ENCODE peak calls at places on chromosomes 4 and X, in five cellular contexts. H, G, Q, T and C are unnamed samples.

GRCh38 chrX:8034058-8034457 is 106.8 kb upstream of the PNPLA4 start:
- DNase-seq in G (no peak), H (no peak), T (no peak), Q (no peak), C (no peak)

GRCh38 chr4:15988222-15988621 is 25.2 kb upstream of the FGFBP2 start:
- DNase-seq in H (no peak), G (no peak), T (no peak), Q (no peak), C (no peak)

GRCh38 chr4:177484613-177485021 is 42.4 kb upstream of the AGA start:
- DNase-seq in T (no peak), H (peak), Q (no peak), G (no peak), C (no peak)

GRCh38 chr4:168811793-168812651 is 198.0 kb downstream of the CBR4 start:
- DNase-seq in T (no peak), G (no peak), H (peak), Q (no peak), C (no peak)

GRCh38 chr4:119656986-119657635 is 28.5 kb upstream of the PDE5A start:
- DNase-seq in G (no peak), H (peak), Q (no peak), T (no peak), C (no peak)

GRCh38 chr4:164215113-164215741 is 538.7 kb upstream of the SMIM31 start:
- DNase-seq in G (no peak), Q (no peak), T (no peak), H (no peak), C (no peak)

GRCh38 chr4:98932539-98932938 is 3.6 kb upstream of the EIF4E start:
- DNase-seq in H (peak), G (no peak), Q (no peak), T (no peak), C (no peak)

GRCh38 chr4:1859389-1859753 is 3.4 kb upstream of the LETM1 start:
- DNase-seq in Q (no peak), H (no peak), G (no peak), T (no peak), C (no peak)

GRCh38 chrX:40933132-40934078 is 151.8 kb upstream of the USP9X start:
- DNase-seq in G (peak), T (no peak), H (peak), Q (no peak), C (no peak)

GRCh38 chr4:3046149-3046548 is 28.2 kb downstream of the HTT-AS start:
- DNase-seq in Q (no peak), G (no peak), H (no peak), T (no peak), C (no peak)

GRCh38 chr4:141501931-141502330 is 134.5 kb upstream of the IL15 start:
- DNase-seq in T (no peak), G (no peak), Q (no peak), H (peak), C (no peak)

GRCh38 chrX:52865328-52865980 is 2.4 kb downstream of the XAGE3 start:
- DNase-seq in T (no peak), H (peak), Q (no peak), G (no peak), C (no peak)

GRCh38 chr4:109169160-109169559 is 133.3 kb downstream of the COL25A1 start:
- DNase-seq in T (no peak), Q (no peak), G (no peak), H (no peak), C (no peak)

GRCh38 chr4:4901877-4902276 is 42.4 kb downstream of the MSX1 start:
- DNase-seq in T (no peak), G (no peak), Q (no peak), H (no peak), C (no peak)

GRCh38 chr4:143389543-143390195 is 53.0 kb downstream of the GAB1 start:
- DNase-seq in H (peak), Q (no peak), T (no peak), G (no peak), C (no peak)